ENCODE peak calls at places on chromosome 12, in eight cellular contexts. L is fibroblast of the conjunctiva; O is AG20443; G is upper lobe of right lung; R is stimulated activated CD4-positive, alpha-beta T cell treated with anti-CD3 and anti-CD28 coated beads, Interleukin-2, amount 100 ng/mL, for 24 hours; E is activated T-cell treated with anti-CD3 and anti-CD28 coated beads, Interleukin-2, amount 50 U/mL, for 4 hours; T is MCF 10A; B is NCI-H1105 treated with DMSO at 0.1 percent for 48 hours. N is an unnamed sample.

GRCh38 chr12:2124466-2125023 is 71.8 kb downstream of the CACNA1C start:
- DNase-seq in T (no peak), O (no peak), L (no peak), B (no peak), G (no peak), E (no peak), R (no peak), N (no peak)

GRCh38 chr12:127306604-127307215 is 960.3 kb upstream of the TMEM132C start:
- DNase-seq in L (no peak), T (no peak), O (peak), G (no peak), B (no peak), E (no peak), R (no peak), N (no peak)

GRCh38 chr12:18467636-18468520 is 206.6 kb downstream of the PIK3C2G start:
- DNase-seq in R (no peak), B (no peak), L (no peak), G (no peak), O (no peak), T (no peak), E (no peak), N (no peak)

GRCh38 chr12:62724947-62725447 is 210.0 kb downstream of the PPM1H start:
- DNase-seq in O (peak), L (peak), B (no peak), T (peak), R (no peak), G (no peak), E (no peak), N (no peak)

GRCh38 chr12:101298426-101298825 is 18.5 kb downstream of the UTP20 start:
- DNase-seq in E (no peak), B (no peak), R (no peak), L (peak), G (no peak), O (peak), T (peak), N (no peak)

GRCh38 chr12:8887285-8887715 is 27.0 kb upstream of the PHC1 start:
- DNase-seq in E (no peak), B (no peak), G (no peak), T (no peak), R (no peak), L (no peak), O (no peak), N (no peak)

GRCh38 chr12:80101126-80101525 is 1.8 kb downstream of the OTOGL start:
- DNase-seq in R (no peak), G (no peak), E (no peak), T (peak), L (no peak), B (peak), O (no peak), N (no peak)

GRCh38 chr12:92356405-92356804 is 210.8 kb upstream of the BTG1 start:
- DNase-seq in O (no peak), B (no peak), T (no peak), G (no peak), E (no peak), R (no peak), L (no peak), N (no peak)

GRCh38 chr12:27331927-27332324 is 710 bp upstream of the BMAL2 start:
- DNase-seq in E (no peak), B (no peak), O (no peak), R (no peak), T (no peak), G (no peak), L (no peak), N (no peak)

GRCh38 chr12:114186241-114187002 is 219.5 kb downstream of the TBX5 start:
- DNase-seq in G (no peak), E (no peak), O (no peak), T (no peak), R (no peak), L (no peak), B (no peak), N (no peak)

GRCh38 chr12:14048949-14049545 is 67.6 kb upstream of the GRIN2B start:
- DNase-seq in E (no peak), B (no peak), R (no peak), T (no peak), O (no peak), L (no peak), G (no peak), N (no peak)

GRCh38 chr12:101570022-101570421 is 24.7 kb upstream of the MYBPC1 start:
- DNase-seq in L (peak), R (no peak), E (no peak), B (peak), G (no peak), O (peak), T (peak), N (peak)

GRCh38 chr12:57834086-57834876 is 12.2 kb downstream of the CTDSP2 start:
- DNase-seq in T (no peak), G (no peak), E (no peak), O (no peak), R (no peak), B (no peak), L (no peak), N (no peak)

GRCh38 chr12:1030779-1031178 is 39.8 kb downstream of the ERC1 start:
- DNase-seq in T (no peak), B (no peak), R (no peak), G (no peak), L (no peak), O (no peak), E (no peak), N (no peak)

GRCh38 chr12:2944401-2945047 is 14.7 kb upstream of the TEAD4 start:
- DNase-seq in L (no peak), G (peak), R (peak), E (peak), O (peak), T (peak), B (peak), N (peak)

GRCh38 chr12:58450868-58451482 is 469.3 kb downstream of the LRIG3 start:
- DNase-seq in O (no peak), T (no peak), L (no peak), G (no peak), B (no peak), E (no peak), R (no peak), N (no peak)

GRCh38 chr12:128959931-128960330 is 106.7 kb downstream of the GLT1D1 start:
- DNase-seq in O (no peak), R (no peak), T (no peak), B (peak), L (no peak), E (no peak), G (no peak), N (no peak)

GRCh38 chr12:5088586-5089264 is 45.0 kb downstream of the KCNA5 start:
- DNase-seq in O (peak), R (no peak), E (no peak), T (no peak), L (peak), B (no peak), G (no peak), N (no peak)

GRCh38 chr12:129215436-129216025 is 362.3 kb downstream of the GLT1D1 start:
- DNase-seq in E (no peak), O (no peak), B (no peak), T (no peak), L (no peak), R (no peak), G (no peak), N (no peak)

GRCh38 chr12:5428332-5429221 is 3.3 kb upstream of the NTF3 start:
- DNase-seq in B (peak), L (peak), T (no peak), G (no peak), E (no peak), R (no peak), O (peak), N (no peak)

GRCh38 chr12:46535907-46536306 is 163.3 kb upstream of the SLC38A2 start:
- DNase-seq in G (no peak), O (no peak), T (no peak), L (no peak), B (no peak), E (no peak), R (no peak), N (no peak)

GRCh38 chr12:11209098-11209497 is 22.4 kb upstream of the TAS2R42 start:
- DNase-seq in L (no peak), B (no peak), T (no peak), O (no peak), E (no peak), R (no peak), G (no peak), N (no peak)

GRCh38 chr12:96047621-96048211 is 12.3 kb upstream of the LTA4H start:
- DNase-seq in R (no peak), B (peak), L (no peak), G (peak), O (peak), T (peak), E (no peak), N (peak)

GRCh38 chr12:116160196-116160595 is 117.3 kb downstream of the MED13L start:
- DNase-seq in T (peak), G (no peak), L (no peak), E (no peak), B (no peak), R (no peak), O (no peak), N (no peak)

GRCh38 chr12:14952295-14952995 is 9.0 kb downstream of the ARHGDIB start:
- DNase-seq in G (no peak), B (no peak), T (peak), O (peak), R (no peak), L (peak), E (no peak), N (no peak)